ENCODE peak calls at places on chromosomes 7 and 10, in five cellular contexts. A, I, Q, O and R are unnamed samples. For H3K27me3, the result is how much of the 10 kb centered on the place peaks cover.

GRCh38 chr10:33015798-33016547 is 57.9 kb upstream of the ITGB1 start:
- DNase-seq in A (no peak), I (no peak), Q (no peak), O (no peak), R (no peak)

GRCh38 chr10:11003739-11004515 is 13.7 kb upstream of the CELF2 start:
- DNase-seq in A (no peak), I (no peak), Q (no peak), O (no peak), R (no peak)

GRCh38 chr7:28688651-28689050 is 269.5 kb downstream of the TRIL start:
- DNase-seq in A (no peak), I (no peak), Q (no peak), O (no peak), R (no peak)

GRCh38 chr10:43710772-43711471 is 62.2 kb upstream of the ZNF32 start:
- DNase-seq in A (no peak), I (no peak), Q (no peak), O (no peak), R (peak)

GRCh38 chr7:360454-361100 is 70.6 kb downstream of the FOXL3 start:
- DNase-seq in A (no peak), I (no peak), Q (no peak), O (peak), R (no peak)

GRCh38 chr7:113086928-113087277 is 276 bp upstream of the GPR85 start:
- DNase-seq in A (no peak), I (no peak), Q (no peak), O (no peak), R (no peak)

GRCh38 chr10:5876181-5876768 is 13.4 kb downstream of the ANKRD16 start:
- DNase-seq in A (no peak), I (no peak), Q (no peak), O (no peak), R (peak)

GRCh38 chr7:104509874-104510273 is 181.5 kb downstream of the LHFPL3 start:
- DNase-seq in A (no peak), I (no peak), Q (no peak), O (no peak), R (no peak)

GRCh38 chr10:129397198-129397974 is 69.7 kb upstream of the MGMT start:
- DNase-seq in A (no peak), I (no peak), Q (no peak), O (no peak), R (no peak)

GRCh38 chr7:120480930-120481329 is 208.0 kb downstream of the KCND2 start:
- DNase-seq in A (no peak), I (no peak), Q (no peak), O (no peak), R (no peak)

GRCh38 chr10:5271526-5271925 is 74.9 kb downstream of the AKR1C4 start:
- DNase-seq in A (no peak), I (no peak), Q (no peak), O (no peak), R (no peak)

GRCh38 chr7:45993621-45994020 is 72.5 kb upstream of the IGFBP3 start:
- DNase-seq in A (no peak), I (no peak), Q (no peak), O (no peak), R (no peak)

GRCh38 chr7:68321076-68321639 is 1277.1 kb upstream of the AUTS2 start:
- DNase-seq in A (no peak), I (no peak), Q (no peak), O (no peak), R (no peak)

GRCh38 chr7:50615519-50615845 is 50.3 kb upstream of the DDC start:
- DNase-seq in A (no peak), I (no peak), Q (no peak), O (no peak), R (no peak)

GRCh38 chr10:546971-547590 is 142.4 kb downstream of the DIP2C start:
- DNase-seq in A (no peak), I (no peak), Q (no peak), O (no peak), R (peak)

GRCh38 chr10:42941245-42941644 is 135.6 kb upstream of the RET start:
- DNase-seq in A (no peak), I (no peak), Q (no peak), O (no peak), R (no peak)

GRCh38 chr10:114611617-114612016 is 46.5 kb downstream of the ABLIM1 start:
- DNase-seq in A (no peak), I (no peak), Q (no peak), O (no peak), R (no peak)

GRCh38 chr10:122555431-122555830 is 5.1 kb upstream of the DMBT1 start:
- DNase-seq in A (no peak), I (no peak), Q (no peak), O (no peak), R (no peak)

GRCh38 chr7:151233111-151233701 is 923 bp downstream of the CHPF2 start:
- DNase-seq in A (peak), I (peak), Q (no peak), O (no peak), R (no peak)

GRCh38 chr10:129335942-129336341 is 131.1 kb upstream of the MGMT start:
- DNase-seq in A (no peak), I (no peak), Q (no peak), O (no peak), R (no peak)

GRCh38 chr7:121344093-121344492 is 15.3 kb downstream of the WNT16 start:
- DNase-seq in A (no peak), I (no peak), Q (no peak), O (no peak), R (no peak)

GRCh38 chr7:43650457-43651052 is 67.6 kb downstream of the STK17A start:
- DNase-seq in A (no peak), I (no peak), Q (no peak), O (no peak), R (no peak)

GRCh38 chr10:128631801-128632241 is 505.6 kb upstream of the MKI67 start:
- DNase-seq in A (no peak), I (peak), Q (peak), O (no peak), R (no peak)

GRCh38 chr10:14584643-14585042 is 190.1 kb downstream of the FAM107B start:
- DNase-seq in A (no peak), I (no peak), Q (no peak), O (no peak), R (no peak)

GRCh38 chr7:155324012-155324917 is 26.6 kb downstream of the INSIG1 start:
- DNase-seq in A (no peak), I (no peak), Q (no peak), O (no peak), R (no peak)

GRCh38 chr10:124605856-124606812 is 138.0 kb downstream of the FAM53B start:
- DNase-seq in A (no peak), I (no peak), Q (no peak), O (no peak), R (no peak)
- H3K4me3 ChIP-seq in A (no peak), I (no peak), Q (no peak), O (no peak), R (no peak)

GRCh38 chr10:118592675-118593330 is 2.6 kb downstream of the PRLHR start:
- DNase-seq in A (no peak), I (no peak), Q (no peak), O (no peak), R (no peak)

GRCh38 chr10:118587881-118588651 is 7.4 kb downstream of the PRLHR start:
- DNase-seq in A (no peak), I (no peak), Q (no peak), O (no peak), R (no peak)

GRCh38 chr10:118594392-118595063 is 920 bp downstream of the PRLHR start:
- DNase-seq in A (peak), I (peak), Q (no peak), O (peak), R (peak)

GRCh38 chr10:118585794-118586193 is 9.7 kb downstream of the PRLHR start:
- DNase-seq in A (no peak), I (no peak), Q (no peak), O (no peak), R (no peak)

GRCh38 chr10:118590334-118590733 is 5.1 kb downstream of the PRLHR start:
- DNase-seq in A (no peak), I (peak), Q (no peak), O (peak), R (no peak)
- H3K27me3 ChIP-seq in A (under half), I (under half), Q (half or more), O (under half), R (under half)

GRCh38 chr10:132328738-132329137 is 3.3 kb upstream of the LRRC27 start:
- DNase-seq in A (peak), I (no peak), Q (no peak), O (no peak), R (no peak)
- H3K4me3 ChIP-seq in A (no peak), I (no peak), Q (no peak), O (no peak), R (no peak)

GRCh38 chr7:27170494-27170811 is 3.7 kb downstream of the HOXA10 start:
- DNase-seq in A (no peak), I (no peak), Q (no peak), O (no peak), R (no peak)

GRCh38 chr7:27168265-27168947 is 3.1 kb upstream of the HOXA9 start:
- DNase-seq in A (peak), I (peak), Q (no peak), O (peak), R (no peak)

GRCh38 chr7:27171636-27172387 is 2.3 kb downstream of the HOXA10 start:
- DNase-seq in A (peak), I (peak), Q (no peak), O (no peak), R (peak)

GRCh38 chr7:27170936-27171635 is 3.0 kb downstream of the HOXA10 start:
- DNase-seq in A (peak), I (peak), Q (no peak), O (no peak), R (peak)

DNA sequence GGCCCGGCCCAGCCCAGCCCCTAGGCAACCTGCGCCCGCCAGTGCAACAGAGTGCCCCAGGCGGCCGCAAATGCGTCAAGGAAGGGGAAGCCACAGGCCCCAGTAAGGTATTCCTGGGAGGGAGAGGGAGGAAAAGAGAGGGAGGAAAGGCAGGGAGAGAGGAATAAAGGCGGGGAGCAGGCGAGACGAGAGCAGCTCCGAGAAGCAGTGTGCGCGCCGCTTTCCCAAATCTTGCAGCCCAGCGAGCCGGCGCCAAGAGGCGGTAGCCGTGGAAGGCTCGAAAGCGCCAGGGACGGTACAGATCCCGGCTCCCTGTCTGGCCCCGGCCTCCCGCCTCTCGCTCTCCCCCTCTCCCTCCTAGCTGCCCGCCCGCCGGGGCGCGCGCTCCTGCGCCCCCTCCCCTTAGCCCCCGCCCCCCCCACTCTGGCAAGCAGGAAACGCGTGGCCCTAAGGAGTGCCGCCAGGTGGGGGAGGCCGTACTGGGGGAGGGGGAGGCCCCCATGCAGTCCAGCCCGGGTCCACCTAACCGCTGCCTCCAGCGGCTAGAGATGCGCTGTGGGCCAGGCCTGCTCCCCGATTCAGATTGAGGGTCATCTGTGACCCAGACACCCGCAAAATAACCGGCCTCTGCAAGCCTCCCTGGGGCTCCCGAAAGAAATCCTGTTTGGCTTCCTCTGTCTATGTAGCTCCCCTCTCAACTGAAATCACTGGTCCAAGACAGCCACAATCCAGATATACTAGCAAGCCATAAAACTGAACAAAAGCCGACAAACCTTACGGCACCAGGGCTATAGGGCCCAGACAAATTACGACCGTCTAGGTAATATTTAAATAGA is 4.2 kb downstream of the HOXA10 start:
- DNase-seq in A (peak), I (peak), Q (no peak), O (peak), R (peak)
- H3K27me3 ChIP-seq in A (half or more), I (under half), Q (under half), O (half or more), R (under half)

GRCh38 chr10:71657604-71658348 is 61.8 kb downstream of the C10orf105 start:
- DNase-seq in A (no peak), I (no peak), Q (no peak), O (no peak), R (no peak)
- H3K4me3 ChIP-seq in A (no peak), I (no peak), Q (no peak), O (no peak), R (no peak)

GRCh38 chr10:117139581-117140524 is 1.8 kb upstream of the VAX1 start:
- DNase-seq in A (no peak), I (no peak), Q (no peak), O (no peak), R (no peak)
- H3K27me3 ChIP-seq in A (half or more), I (under half), Q (under half), O (half or more), R (under half)

GRCh38 chr7:130290745-130291144 is 2.2 kb upstream of the CPA4 start:
- DNase-seq in A (no peak), I (no peak), Q (peak), O (no peak), R (no peak)

GRCh38 chr7:130296221-130296951 is 3.4 kb downstream of the CPA4 start:
- DNase-seq in A (no peak), I (no peak), Q (no peak), O (no peak), R (no peak)

GRCh38 chr7:130294314-130294713 is 1.4 kb downstream of the CPA4 start:
- DNase-seq in A (no peak), I (no peak), Q (no peak), O (no peak), R (no peak)

GRCh38 chr7:130292682-130293257 is at the start of gene CPA4:
- DNase-seq in A (no peak), I (no peak), Q (peak), O (no peak), R (no peak)

DNA sequence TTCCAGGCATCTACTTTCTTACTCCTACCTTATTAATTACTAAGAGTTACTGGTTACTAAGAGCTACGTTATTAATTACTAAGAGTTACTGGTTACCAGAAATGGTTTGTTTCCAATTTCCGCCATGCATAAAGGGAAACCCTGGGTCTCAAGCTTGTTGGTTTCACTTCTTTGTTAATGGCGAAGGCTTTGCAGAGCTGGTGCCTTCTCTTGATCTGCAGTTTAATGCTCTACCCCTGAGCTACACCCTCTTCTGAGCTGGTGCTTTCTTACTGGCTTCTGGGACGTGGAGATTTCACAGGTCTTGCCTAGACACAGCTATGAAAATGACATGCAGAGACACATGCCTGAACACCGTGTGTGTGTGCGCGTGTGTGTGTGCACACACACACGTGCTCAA is 560 bp downstream of the CPA4 start:
- DNase-seq in A (no peak), I (no peak), Q (no peak), O (no peak), R (no peak)
- H3K4me3 ChIP-seq in A (no peak), I (no peak), Q (no peak), O (no peak), R (no peak)

DNA sequence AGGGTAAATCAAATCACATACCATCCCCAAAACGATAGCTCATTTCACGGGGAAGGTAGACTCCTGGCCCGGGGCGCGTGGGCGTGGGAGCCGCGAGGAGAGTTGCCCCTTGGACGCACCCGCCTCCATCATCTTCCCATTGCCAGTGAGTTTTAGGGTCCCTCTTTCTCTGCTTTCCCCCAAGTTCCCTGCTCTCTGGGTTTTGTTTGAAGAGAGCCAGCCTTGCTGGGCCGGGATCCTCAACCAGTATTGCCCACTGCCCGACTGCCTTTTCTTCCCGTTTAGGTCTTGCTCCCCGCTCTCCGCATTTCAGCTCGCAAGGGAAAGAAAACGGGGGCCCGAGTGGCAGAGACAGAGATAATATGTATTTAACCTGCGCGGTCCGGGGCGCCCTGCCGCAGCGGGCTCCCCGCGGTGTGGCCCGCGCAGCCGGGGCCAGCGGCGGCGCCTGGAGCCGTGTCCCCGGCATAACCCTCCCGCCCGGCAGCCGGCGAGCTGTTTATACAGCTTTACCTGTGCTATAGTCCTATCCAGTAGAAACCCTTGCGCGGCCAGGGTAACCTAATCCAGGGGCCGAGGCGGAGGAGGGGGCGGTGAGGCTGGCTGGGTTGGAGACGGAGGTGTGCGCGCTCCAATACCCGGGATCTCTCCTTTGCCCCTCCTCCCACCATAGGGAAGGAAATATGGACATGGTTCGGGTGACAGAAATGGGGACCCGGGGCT is 5.2 kb upstream of the GATA3 start:
- DNase-seq in A (no peak), I (peak), Q (no peak), O (no peak), R (peak)
- H3K27me3 ChIP-seq in A (half or more), I (under half), Q (under half), O (half or more), R (under half)